ENCODE peak calls at places on chromosomes 11 and 22, in six cellular contexts. D is H1, Z is neuronal stem cell, X is H9, H is trophoblast cell, K is mesenchymal stem cell. F is an unnamed sample.

GRCh38 chr22:24402460-24403192 is 24.8 kb upstream of the ADORA2A start:
- DNase-seq in D (no peak), Z (no peak), X (no peak), H (peak; percentile 54), K (peak; percentile 94), F (peak; percentile 94)

GRCh38 chr22:19126309-19126666 is 4.1 kb upstream of the DGCR2 start:
- DNase-seq in D (no peak), Z (no peak), X (no peak), H (no peak), K (no peak), F (no peak)

GRCh38 chr11:27816200-27816599 is 115.9 kb upstream of the BDNF start:
- DNase-seq in D (no peak), Z (no peak), X (no peak), H (no peak), K (no peak), F (no peak)

GRCh38 chr11:111422494-111423249 is 43.6 kb upstream of the POU2AF1 start:
- DNase-seq in D (peak; percentile 56), Z (peak; percentile 61), X (peak; percentile 88), H (peak; percentile 9), K (peak; percentile 33), F (peak; percentile 26)

GRCh38 chr11:1011320-1011698 is 25.2 kb downstream of the MUC6 start:
- DNase-seq in D (no peak), Z (no peak), X (no peak), H (no peak), K (no peak), F (no peak)

GRCh38 chr11:86201371-86201770 is 43.2 kb upstream of the EED start:
- DNase-seq in D (no peak), Z (no peak), X (no peak), H (no peak), K (no peak), F (no peak)

GRCh38 chr11:44840526-44840925 is 110.2 kb downstream of the TP53I11 start:
- DNase-seq in D (no peak), Z (no peak), X (no peak), H (no peak), K (no peak), F (no peak)

GRCh38 chr11:74988541-74989268 is at the start of gene NEU3:
- DNase-seq in D (peak; percentile 63), Z (peak; percentile 51), X (peak; percentile 89), H (peak; percentile 77), K (peak; percentile 72), F (peak; percentile 69)

GRCh38 chr22:17159504-17159951 is 451 bp upstream of the HDHD5 start:
- DNase-seq in D (no peak), Z (no peak), X (no peak), H (no peak), K (peak; percentile 32), F (peak; percentile 47)

GRCh38 chr11:450809-451451 is 851 bp downstream of the PTDSS2 start:
- DNase-seq in D (no peak), Z (peak; percentile 46), X (peak; percentile 53), H (no peak), K (peak; percentile 77), F (peak; percentile 66)

GRCh38 chr11:107719557-107720304 is 7.9 kb upstream of the SLN start:
- DNase-seq in D (no peak), Z (no peak), X (no peak), H (peak; percentile 37), K (no peak), F (no peak)

GRCh38 chr11:70352601-70353000 is 45.7 kb upstream of the CTTN start:
- DNase-seq in D (no peak), Z (no peak), X (no peak), H (no peak), K (no peak), F (no peak)

GRCh38 chr11:28464252-28464867 is 356.2 kb downstream of the METTL15 start:
- DNase-seq in D (no peak), Z (no peak), X (no peak), H (peak; percentile 48), K (peak; percentile 79), F (peak; percentile 86)

GRCh38 chr11:113193894-113194293 is 120.5 kb upstream of the TTC12 start:
- DNase-seq in D (no peak), Z (no peak), X (no peak), H (no peak), K (no peak), F (no peak)

GRCh38 chr11:71070490-71071455 is 181.6 kb downstream of the SHANK2 start:
- DNase-seq in D (no peak), Z (no peak), X (no peak), H (no peak), K (no peak), F (no peak)

GRCh38 chr11:10091314-10092045 is 202.5 kb downstream of the SBF2 start:
- DNase-seq in D (no peak), Z (no peak), X (no peak), H (no peak), K (no peak), F (peak; percentile 19)

GRCh38 chr11:71563401-71563800 is 2.0 kb upstream of the KRTAP5-10 start:
- DNase-seq in D (peak; percentile 7), Z (peak; percentile 35), X (peak; percentile 59), H (peak; percentile 38), K (peak; percentile 48), F (peak; percentile 62)

GRCh38 chr22:30872282-30873041 is 96.1 kb downstream of the MORC2 start:
- DNase-seq in D (no peak), Z (no peak), X (no peak), H (no peak), K (no peak), F (no peak)

GRCh38 chr22:36258750-36259619 is 6.1 kb downstream of the APOL1 start:
- DNase-seq in D (no peak), Z (peak; percentile 74), X (peak; percentile 76), H (no peak), K (peak; percentile 61), F (peak; percentile 64)

DNA sequence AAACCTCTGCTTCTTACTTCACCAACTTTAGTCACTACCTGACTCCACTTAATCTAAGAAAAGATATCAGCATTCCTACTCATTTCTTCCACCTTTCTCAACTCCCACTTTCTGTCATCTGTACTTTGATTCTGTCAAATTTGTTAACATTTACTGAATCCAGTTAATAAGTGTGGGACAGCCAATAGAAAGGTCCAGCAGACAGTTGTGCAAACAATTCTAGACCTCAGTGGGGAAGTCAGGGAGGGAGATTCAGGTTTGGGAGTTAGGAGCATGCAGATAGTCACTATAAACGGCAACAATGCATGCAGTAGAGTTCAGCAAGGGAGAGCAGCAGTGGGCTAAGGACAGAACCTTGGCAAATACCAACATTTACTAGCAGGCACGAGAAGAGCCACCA is 4.1 kb downstream of the FBXO3 start:
- DNase-seq in D (no peak), Z (no peak), X (no peak), H (no peak), K (no peak), F (no peak)
- H2AFZ ChIP-seq in D (no peak overlapping the region), Z (no peak overlapping the region), X (no peak overlapping the region), H (no peak overlapping the region), K (no peak overlapping the region), F (no peak overlapping the region)

GRCh38 chr11:33620423-33621120 is 80.1 kb downstream of the C11orf91 start:
- DNase-seq in D (no peak), Z (no peak), X (no peak), H (no peak), K (no peak), F (peak; percentile 87)

GRCh38 chr11:33616552-33616951 is 84.1 kb downstream of the C11orf91 start:
- DNase-seq in D (no peak), Z (no peak), X (no peak), H (no peak), K (no peak), F (peak; percentile 69)

GRCh38 chr11:33618956-33619355 is 81.7 kb downstream of the C11orf91 start:
- DNase-seq in D (no peak), Z (no peak), X (no peak), H (no peak), K (no peak), F (no peak)

GRCh38 chr11:33617672-33618362 is 82.8 kb downstream of the C11orf91 start:
- DNase-seq in D (no peak), Z (no peak), X (no peak), H (no peak), K (no peak), F (no peak)

DNA sequence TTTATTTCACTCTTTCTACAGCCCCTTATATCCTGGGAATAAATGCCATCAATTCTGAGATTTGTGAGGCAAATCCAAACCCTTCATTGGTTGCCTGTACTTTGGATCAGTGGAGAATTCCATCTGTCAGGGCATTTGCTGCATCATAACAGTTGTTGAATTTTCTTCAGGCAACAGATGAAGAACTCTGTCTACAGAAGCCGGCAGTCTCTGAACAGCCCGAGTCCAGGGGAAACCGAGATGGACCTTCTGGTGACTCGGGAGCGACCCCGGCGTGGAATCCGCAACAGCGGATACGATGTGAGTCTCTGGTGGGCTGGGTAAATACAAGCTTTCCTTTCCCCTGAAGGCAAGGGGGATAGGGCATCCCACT is 82.3 kb downstream of the C11orf91 start:
- DNase-seq in D (no peak), Z (no peak), X (no peak), H (no peak), K (no peak), F (no peak)
- H3K14ac ChIP-seq in D (no peak overlapping the region), Z (no peak overlapping the region), X (no peak overlapping the region), H (no peak overlapping the region), K (no peak overlapping the region), F (no peak overlapping the region)

DNA sequence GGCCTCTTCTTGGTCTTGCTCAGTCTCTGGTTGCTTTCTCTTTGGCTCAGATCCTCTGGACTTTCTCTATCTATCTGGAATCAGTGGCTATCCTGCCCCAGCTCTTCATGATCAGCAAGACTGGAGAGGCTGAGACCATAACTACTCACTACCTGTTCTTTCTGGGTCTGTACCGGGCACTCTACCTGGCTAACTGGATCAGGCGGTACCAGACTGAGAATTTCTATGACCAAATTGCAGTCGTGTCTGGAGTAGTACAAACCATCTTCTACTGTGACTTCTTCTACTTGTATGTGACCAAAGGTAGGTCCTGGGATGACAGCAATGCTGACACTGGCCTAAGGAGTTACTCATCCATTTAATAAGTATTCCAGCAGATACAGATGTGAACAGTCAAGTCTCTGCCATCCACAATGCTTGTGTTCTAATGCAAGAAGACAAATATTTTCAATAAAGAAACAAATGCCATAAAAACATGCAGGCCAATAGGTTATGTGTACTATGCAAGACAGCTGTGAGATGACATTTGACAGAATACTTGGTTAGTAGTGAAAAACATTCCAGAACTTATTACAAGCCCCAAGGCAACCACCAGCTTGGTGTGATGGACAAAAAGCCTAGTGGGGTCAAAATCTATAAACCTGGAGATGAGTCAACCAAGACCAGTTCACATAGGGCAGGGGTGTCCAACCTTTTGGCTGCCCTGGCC is 13.4 kb downstream of the KDELR3 start:
- DNase-seq in D (no peak), Z (no peak), X (no peak), H (peak; percentile 74), K (no peak), F (no peak)
- H2AK5ac ChIP-seq in D (no peak overlapping the region), Z (no peak overlapping the region), X (no peak overlapping the region), H (no peak overlapping the region), K (no peak overlapping the region), F (no peak overlapping the region)

GRCh38 chr22:50323900-50324299 is 2.9 kb downstream of the DENND6B start:
- DNase-seq in D (no peak), Z (no peak), X (no peak), H (no peak), K (no peak), F (no peak)

GRCh38 chr22:50326225-50326958 is 420 bp downstream of the DENND6B start:
- DNase-seq in D (no peak), Z (no peak), X (no peak), H (no peak), K (no peak), F (no peak)

GRCh38 chr22:50327711-50328019 is 853 bp upstream of the DENND6B start:
- DNase-seq in D (no peak), Z (no peak), X (no peak), H (no peak), K (no peak), F (no peak)

GRCh38 chr22:50326959-50327710 is at the start of gene DENND6B:
- DNase-seq in D (no peak), Z (peak; percentile 86), X (peak; percentile 71), H (peak; percentile 69), K (peak; percentile 69), F (peak; percentile 69)

GRCh38 chr22:50325444-50326224 is 1.2 kb downstream of the DENND6B start:
- DNase-seq in D (no peak), Z (no peak), X (no peak), H (no peak), K (peak; percentile 55), F (no peak)
- H2AFZ ChIP-seq in D (no peak overlapping the region), Z (peak overlapping the region; percentile 88), X (no peak overlapping the region), H (no peak overlapping the region), K (no peak overlapping the region), F (peak overlapping the region; percentile 96)

F was measured in IMR-90.